ENCODE peak calls at places on chromosomes 13 and 19, in eight cellular contexts. N is IMR-90; B is adrenal gland; D is tibial nerve; T is CD4-positive, CD25-positive, alpha-beta regulatory T cell; Z is transverse colon; W is neural progenitor cell; I is dorsolateral prefrontal cortex. P is an unnamed sample. For H3K27me3, the result is how much of the 10 kb centered on the place peaks cover.

GRCh38 chr13:47896111-47896510 is 105.0 kb downstream of the SUCLA2 start:
- DNase-seq in T (no peak), N (no peak), B (no peak), Z (no peak), W (no peak), I (no peak), D (no peak), P (no peak)

GRCh38 chr13:86383151-86383550 is 583.9 kb upstream of the SLITRK6 start:
- DNase-seq in D (no peak), W (no peak), T (no peak), B (no peak), Z (no peak), I (peak), N (no peak), P (no peak)

GRCh38 chr13:107205318-107206112 is 637.6 kb upstream of the ARGLU1 start:
- DNase-seq in N (peak), T (peak), I (peak), B (peak), D (peak), W (peak), Z (peak), P (peak)

GRCh38 chr19:52664461-52664860 is 26.3 kb upstream of the ZNF83 start:
- DNase-seq in B (peak), N (no peak), D (no peak), W (peak), I (peak), Z (no peak), T (no peak), P (no peak)

GRCh38 chr19:6632002-6632621 is 37.8 kb downstream of the TNFSF14 start:
- DNase-seq in N (peak), B (peak), D (peak), W (peak), Z (peak), I (peak), T (peak), P (no peak)

GRCh38 chr19:4606921-4607678 is 32.2 kb upstream of the TNFAIP8L1 start:
- DNase-seq in T (no peak), N (no peak), D (peak), I (no peak), W (peak), B (peak), Z (no peak), P (no peak)

GRCh38 chr19:33350538-33351309 is 22.8 kb upstream of the CEBPG start:
- DNase-seq in Z (no peak), B (no peak), W (no peak), I (no peak), T (no peak), N (peak), D (no peak), P (no peak)

GRCh38 chr13:94662274-94662945 is 49.9 kb downstream of the SOX21 start:
- DNase-seq in W (no peak), I (no peak), T (no peak), B (no peak), N (no peak), D (no peak), Z (no peak), P (no peak)

GRCh38 chr13:81639984-81640582 is 1299.2 kb upstream of the SPRY2 start:
- DNase-seq in I (no peak), T (no peak), W (peak), N (no peak), Z (no peak), B (peak), D (no peak), P (no peak)

GRCh38 chr13:75639426-75639825 is 3.3 kb downstream of the LMO7 start:
- DNase-seq in D (no peak), Z (no peak), N (no peak), I (no peak), W (no peak), B (no peak), T (no peak), P (no peak)

GRCh38 chr19:49590971-49591730 is at the start of gene PRR12:
- DNase-seq in N (peak), W (peak), T (peak), Z (peak), I (peak), B (peak), D (no peak), P (peak)

GRCh38 chr13:21047591-21048282 is 13.6 kb downstream of the LATS2 start:
- DNase-seq in B (no peak), N (no peak), T (no peak), W (no peak), Z (no peak), D (no peak), I (no peak), P (no peak)

GRCh38 chr13:71770710-71771109 is 96.3 kb downstream of the DACH1 start:
- DNase-seq in T (no peak), Z (no peak), W (no peak), D (no peak), I (no peak), N (no peak), B (no peak), P (no peak)

GRCh38 chr13:21966014-21966413 is 295.1 kb downstream of the FGF9 start:
- DNase-seq in D (no peak), Z (no peak), B (no peak), I (no peak), N (no peak), T (no peak), W (no peak), P (no peak)

GRCh38 chr13:50389726-50390125 is 374.5 kb downstream of the KCNRG start:
- DNase-seq in T (no peak), N (no peak), D (no peak), I (peak), W (no peak), Z (no peak), B (no peak), P (no peak)

DNA sequence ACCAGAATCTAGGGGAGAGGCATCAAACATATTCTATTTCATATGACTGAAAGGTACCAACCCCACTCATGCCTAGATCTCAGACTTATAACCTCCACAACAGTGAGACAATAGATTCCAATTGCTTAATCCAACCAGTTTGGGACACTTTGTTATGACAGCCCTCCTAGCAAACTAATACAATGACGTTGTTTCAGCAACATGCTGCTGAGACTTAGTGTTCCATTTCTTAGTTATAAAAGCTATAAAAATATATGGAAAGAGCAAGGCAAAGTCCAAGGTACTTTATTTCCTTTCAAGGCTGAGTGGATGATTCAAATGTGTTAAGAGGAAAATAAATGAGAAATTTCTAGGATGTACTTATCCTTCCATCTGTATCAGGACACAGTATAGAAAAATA is 352.0 kb downstream of the FGF14 start:
- DNase-seq in Z (no peak), T (no peak), N (no peak), W (no peak), B (no peak), I (no peak), D (no peak), P (no peak)
- H3K4me3 ChIP-seq in Z (no peak), T (no peak), N (no peak), W (no peak), B (no peak), I (no peak), D (no peak), P (no peak)

DNA sequence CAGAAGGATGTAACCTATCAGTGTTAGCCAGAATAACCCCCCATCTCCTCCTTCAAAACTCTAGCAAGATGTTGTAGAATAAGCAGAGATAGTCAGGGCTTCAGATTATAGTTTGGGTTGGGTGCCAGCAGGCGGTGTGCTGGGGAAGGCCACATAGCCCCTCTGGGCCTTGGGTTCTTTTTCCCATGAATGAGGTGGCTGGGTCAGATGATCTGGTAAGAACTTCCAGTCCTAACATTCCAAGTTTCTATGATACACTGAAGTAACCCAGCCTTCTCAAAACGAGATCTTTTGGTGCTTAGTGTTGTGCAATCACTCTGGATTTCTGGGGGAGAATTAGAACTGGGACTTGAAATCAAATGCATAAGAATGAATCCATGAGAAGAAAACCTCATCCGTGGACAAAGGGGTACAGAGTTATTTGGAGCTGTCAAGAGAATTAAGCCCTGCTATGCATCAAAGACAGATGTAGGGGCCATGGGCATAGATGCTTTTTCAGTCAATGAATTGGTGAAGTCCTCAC is 810 bp downstream of the CBY2 start:
- DNase-seq in I (no peak), B (no peak), Z (no peak), W (no peak), N (no peak), T (no peak), D (no peak), P (no peak)
- H3K27me3 ChIP-seq in I (under half), B (under half), Z (under half), W (half or more), N (under half), T (under half), D (under half), P (under half)

GRCh38 chr13:44758595-44759221 is 182.6 kb upstream of the TSC22D1 start:
- DNase-seq in I (no peak), Z (peak), D (no peak), N (peak), W (no peak), B (no peak), T (no peak), P (no peak)

GRCh38 chr13:44757671-44758070 is 181.5 kb upstream of the TSC22D1 start:
- DNase-seq in B (no peak), T (no peak), D (no peak), W (no peak), N (no peak), Z (no peak), I (no peak), P (no peak)

GRCh38 chr13:44759222-44759721 is 183.1 kb upstream of the TSC22D1 start:
- DNase-seq in W (peak), T (no peak), N (no peak), Z (peak), I (no peak), B (no peak), D (no peak), P (no peak)

GRCh38 chr13:44756411-44756810 is 180.3 kb upstream of the TSC22D1 start:
- DNase-seq in B (peak), D (no peak), Z (no peak), T (no peak), N (no peak), I (no peak), W (no peak), P (no peak)

GRCh38 chr13:44755872-44756271 is 179.7 kb upstream of the TSC22D1 start:
- DNase-seq in Z (no peak), W (no peak), I (no peak), B (no peak), D (no peak), N (peak), T (no peak), P (no peak)
- H3K27ac ChIP-seq in Z (peak), W (no peak), I (no peak), B (peak), D (no peak), N (no peak), T (no peak), P (no peak)

DNA sequence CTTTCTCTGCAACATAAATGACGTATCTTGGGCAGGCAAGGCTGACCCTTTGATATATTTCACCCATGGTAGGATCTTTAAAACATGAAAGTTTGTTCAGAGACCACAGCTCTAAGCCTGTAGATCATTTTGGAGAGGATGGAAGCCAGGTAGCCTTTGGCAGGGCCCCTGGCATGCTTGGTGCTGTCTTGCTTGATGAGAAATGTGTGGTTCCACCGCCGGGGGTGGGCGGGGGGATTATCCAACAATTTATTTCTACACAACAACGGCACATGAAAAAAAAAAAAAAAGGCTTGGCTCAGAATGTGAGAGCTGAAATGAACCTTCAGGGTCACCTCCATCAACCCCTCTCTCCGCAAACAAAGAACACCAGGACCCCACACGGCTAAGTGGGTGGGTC is 112.9 kb upstream of the MBNL2 start:
- DNase-seq in N (no peak), T (no peak), W (no peak), B (no peak), I (no peak), Z (no peak), D (no peak), P (no peak)
- H3K4me3 ChIP-seq in N (no peak), T (no peak), W (no peak), B (no peak), I (peak), Z (no peak), D (peak), P (no peak)

GRCh38 chr19:12982648-12983047 is 12.6 kb upstream of the NFIX start:
- DNase-seq in T (no peak), N (no peak), D (no peak), W (no peak), B (no peak), I (no peak), Z (no peak), P (no peak)
- H3K27me3 ChIP-seq in T (under half), N (under half), D (under half), W (half or more), B (under half), I (under half), Z (under half), P (under half)

GRCh38 chr13:88526186-88526852 is 855.1 kb downstream of the SLITRK5 start:
- DNase-seq in B (no peak), T (no peak), N (no peak), D (no peak), W (peak), I (no peak), Z (no peak), P (no peak)
- H3K27ac ChIP-seq in B (no peak), T (no peak), N (no peak), D (no peak), W (peak), I (no peak), Z (no peak), P (no peak)